ENCODE peak calls at places on chromosomes 7 and 10, in five cellular contexts. E is Peyer's patch; W is CD8-positive, alpha-beta memory T cell; M is ovary; T is neural progenitor cell. K is an unnamed sample. For H3K4me1, the result is how much of the 10 kb centered on the place peaks cover.

GRCh38 chr10:44807451-44807850 is 103.7 kb upstream of the TMEM72 start:
- DNase-seq in E (no peak), W (no peak), M (no peak), T (no peak), K (no peak)

GRCh38 chr7:88289505-88290129 is 17.1 kb downstream of the STEAP4 start:
- DNase-seq in E (no peak), W (no peak), M (no peak), T (no peak), K (no peak)

GRCh38 chr7:45253368-45253767 is 95.8 kb downstream of the RAMP3 start:
- DNase-seq in E (no peak), W (no peak), M (no peak), T (no peak), K (peak)

GRCh38 chr7:129644634-129645230 is 33.2 kb downstream of the NRF1 start:
- DNase-seq in E (no peak), W (no peak), M (no peak), T (peak), K (no peak)

GRCh38 chr7:20783716-20784310 is 2.9 kb downstream of the SP8 start:
- DNase-seq in E (no peak), W (no peak), M (no peak), T (peak), K (no peak)

GRCh38 chr7:18693826-18694225 is 198.3 kb downstream of the HDAC9 start:
- DNase-seq in E (no peak), W (no peak), M (no peak), T (no peak), K (no peak)

GRCh38 chr10:108465871-108466641 is 1301.5 kb upstream of the SORCS1 start:
- DNase-seq in E (no peak), W (no peak), M (peak), T (peak), K (peak)

GRCh38 chr7:8226526-8226925 is 35.4 kb downstream of the ICA1 start:
- DNase-seq in E (no peak), W (no peak), M (no peak), T (no peak), K (no peak)

GRCh38 chr7:150326657-150327268 is 3.4 kb upstream of the ACTR3C start:
- DNase-seq in E (no peak), W (no peak), M (no peak), T (no peak), K (no peak)

GRCh38 chr7:12210179-12211053 is 678 bp upstream of the TMEM106B start:
- DNase-seq in E (peak), W (no peak), M (no peak), T (no peak), K (peak)

GRCh38 chr7:156127166-156128134 is 315.2 kb upstream of the SHH start:
- DNase-seq in E (no peak), W (no peak), M (no peak), T (no peak), K (no peak)

GRCh38 chr10:98956576-98957260 is 278.9 kb downstream of the HPSE2 start:
- DNase-seq in E (no peak), W (no peak), M (no peak), T (no peak), K (no peak)

GRCh38 chr7:142057101-142057500 is 54.4 kb upstream of the MGAM2 start:
- DNase-seq in E (no peak), W (no peak), M (no peak), T (no peak), K (no peak)

GRCh38 chr7:142919656-142920055 is 13.9 kb downstream of the TRPV5 start:
- DNase-seq in E (no peak), W (no peak), M (no peak), T (no peak), K (no peak)

GRCh38 chr10:36464291-36464690 is 661.1 kb upstream of the ANKRD30A start:
- DNase-seq in E (no peak), W (no peak), M (no peak), T (no peak), K (no peak)

GRCh38 chr7:55326079-55326847 is 38.9 kb upstream of the LANCL2 start:
- DNase-seq in E (no peak), W (no peak), M (no peak), T (no peak), K (no peak)

GRCh38 chr10:99461230-99461629 is 30.8 kb upstream of the GOT1 start:
- DNase-seq in E (no peak), W (no peak), M (no peak), T (no peak), K (no peak)

GRCh38 chr7:159086301-159086925 is 58.3 kb downstream of the VIPR2 start:
- DNase-seq in E (no peak), W (no peak), M (peak), T (no peak), K (no peak)

GRCh38 chr7:101441890-101442289 is 79.2 kb downstream of the COL26A1 start:
- DNase-seq in E (no peak), W (no peak), M (no peak), T (no peak), K (no peak)

GRCh38 chr10:72875250-72876055 is 18.1 kb upstream of the OIT3 start:
- DNase-seq in E (no peak), W (peak), M (no peak), T (peak), K (no peak)

GRCh38 chr10:44908071-44908709 is 2.9 kb upstream of the TMEM72 start:
- DNase-seq in E (no peak), W (no peak), M (no peak), T (peak), K (no peak)

GRCh38 chr7:100544949-100545635 is 6.1 kb downstream of the AGFG2 start:
- DNase-seq in E (no peak), W (no peak), M (no peak), T (no peak), K (no peak)

GRCh38 chr10:50641636-50642035 is 17.9 kb upstream of the SGMS1 start:
- DNase-seq in E (no peak), W (no peak), M (no peak), T (no peak), K (no peak)

GRCh38 chr10:17206210-17206709 is 4.8 kb upstream of the TRDMT1 start:
- DNase-seq in E (no peak), W (peak), M (no peak), T (no peak), K (no peak)

GRCh38 chr10:110460111-110460809 is 37.4 kb upstream of the DUSP5 start:
- DNase-seq in E (peak), W (peak), M (no peak), T (no peak), K (no peak)

GRCh38 chr7:159096736-159097581 is 47.7 kb downstream of the VIPR2 start:
- DNase-seq in E (no peak), W (no peak), M (no peak), T (no peak), K (no peak)

GRCh38 chr7:70856889-70857511 is 274.9 kb upstream of the GALNT17 start:
- DNase-seq in E (peak), W (no peak), M (peak), T (peak), K (peak)

GRCh38 chr10:98478430-98479222 is 31.9 kb upstream of the HPS1 start:
- DNase-seq in E (no peak), W (no peak), M (no peak), T (no peak), K (no peak)

GRCh38 chr10:88108115-88108610 is 244.7 kb downstream of the PTEN start:
- DNase-seq in E (peak), W (no peak), M (no peak), T (no peak), K (no peak)

GRCh38 chr7:43584200-43584586 is 1.3 kb downstream of the STK17A start:
- DNase-seq in E (no peak), W (no peak), M (peak), T (peak), K (peak)

GRCh38 chr7:151494569-151495284 is 25.0 kb downstream of the RHEB start:
- DNase-seq in E (no peak), W (no peak), M (no peak), T (no peak), K (no peak)

GRCh38 chr10:58178811-58179210 is 88.9 kb downstream of the IPMK start:
- DNase-seq in E (no peak), W (no peak), M (no peak), T (no peak), K (no peak)

GRCh38 chr10:96244354-96244753 is 27.0 kb downstream of the BLNK start:
- DNase-seq in E (peak), W (no peak), M (no peak), T (no peak), K (no peak)

GRCh38 chr10:670038-670437 is 19.4 kb downstream of the DIP2C start:
- DNase-seq in E (no peak), W (no peak), M (no peak), T (no peak), K (no peak)

GRCh38 chr7:5550831-5551230 is 127.2 kb upstream of the TNRC18 start:
- DNase-seq in E (no peak), W (no peak), M (no peak), T (no peak), K (no peak)

GRCh38 chr7:5557920-5558401 is 134.3 kb upstream of the TNRC18 start:
- DNase-seq in E (peak), W (no peak), M (peak), T (no peak), K (peak)

GRCh38 chr7:5553298-5553877 is 129.8 kb upstream of the TNRC18 start:
- DNase-seq in E (no peak), W (no peak), M (no peak), T (no peak), K (no peak)

GRCh38 chr7:5552123-5552522 is 128.5 kb upstream of the TNRC18 start:
- DNase-seq in E (no peak), W (no peak), M (no peak), T (no peak), K (no peak)

GRCh38 chr7:5554287-5554785 is 130.7 kb upstream of the TNRC18 start:
- DNase-seq in E (no peak), W (no peak), M (no peak), T (no peak), K (no peak)
- H3K4me1 ChIP-seq in E (under half), W (under half), M (under half), T (under half), K (under half)

DNA sequence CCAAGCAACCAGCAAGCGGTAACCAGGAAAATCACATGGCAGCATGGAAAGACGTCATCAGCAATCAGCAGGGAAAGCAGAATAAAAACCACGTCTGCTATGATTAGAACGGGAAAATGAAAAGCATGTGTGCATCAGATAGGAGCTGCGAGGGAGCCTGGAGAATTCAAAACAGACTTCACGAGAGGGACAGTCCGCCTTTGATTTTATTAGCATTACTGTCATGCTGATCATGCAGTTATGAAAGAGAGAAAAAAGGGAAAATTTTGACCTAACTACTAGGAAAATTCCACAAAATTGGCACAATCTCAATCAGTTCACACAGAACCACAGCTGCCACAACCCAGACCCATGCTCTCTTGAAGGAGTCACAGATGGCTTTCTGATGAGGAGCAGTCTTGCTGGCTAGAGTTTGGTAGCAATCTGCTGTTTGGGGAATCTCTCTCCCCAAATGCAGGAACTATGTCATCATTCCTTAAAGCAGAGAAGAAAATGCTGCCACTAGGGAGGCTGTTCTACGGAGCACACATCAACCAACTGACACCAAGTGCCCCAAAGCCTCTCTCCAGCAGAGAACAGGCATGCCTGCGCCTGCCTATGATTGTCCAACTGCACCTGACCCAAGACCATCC is 295.9 kb downstream of the TNS3 start:
- DNase-seq in E (no peak), W (no peak), M (no peak), T (no peak), K (no peak)
- H3K27ac ChIP-seq in E (no peak), W (no peak), M (no peak), T (no peak), K (no peak)

GRCh38 chr10:5575144-5575481 is 50.4 kb downstream of the CALML3 start:
- DNase-seq in E (no peak), W (no peak), M (no peak), T (no peak), K (no peak)

GRCh38 chr10:5576154-5576748 is 51.5 kb downstream of the CALML3 start:
- DNase-seq in E (no peak), W (no peak), M (no peak), T (no peak), K (no peak)

GRCh38 chr10:5574642-5575131 is 49.9 kb downstream of the CALML3 start:
- DNase-seq in E (no peak), W (no peak), M (no peak), T (no peak), K (no peak)

GRCh38 chr10:5576780-5577472 is 52.2 kb downstream of the CALML3 start:
- DNase-seq in E (no peak), W (no peak), M (no peak), T (no peak), K (no peak)

GRCh38 chr10:5575482-5576153 is 50.9 kb downstream of the CALML3 start:
- DNase-seq in E (no peak), W (no peak), M (peak), T (no peak), K (no peak)
- H3K4me3 ChIP-seq in E (no peak), W (no peak), M (no peak), T (no peak), K (no peak)

GRCh38 chr10:126092806-126093205 is 196.4 kb downstream of the FANK1 start:
- DNase-seq in E (no peak), W (no peak), M (no peak), T (no peak), K (no peak)

GRCh38 chr10:126088144-126088543 is 191.8 kb downstream of the FANK1 start:
- DNase-seq in E (no peak), W (no peak), M (peak), T (no peak), K (no peak)

GRCh38 chr10:126094537-126094936 is 198.2 kb downstream of the FANK1 start:
- DNase-seq in E (no peak), W (no peak), M (no peak), T (no peak), K (no peak)

GRCh38 chr10:126087274-126087673 is 190.9 kb downstream of the FANK1 start:
- DNase-seq in E (no peak), W (no peak), M (no peak), T (no peak), K (no peak)

GRCh38 chr10:126090911-126091728 is 194.8 kb downstream of the FANK1 start:
- DNase-seq in E (no peak), W (no peak), M (no peak), T (no peak), K (no peak)
- H3K4me1 ChIP-seq in E (under half), W (under half), M (under half), T (under half), K (under half)

K was measured in lung.